ENCODE peak calls at places on chromosomes 7 and 10, in ten cellular contexts. One of them, this sample, is unnamed. For H3K4me1, the result is how much of the 10 kb centered on the place peaks cover.

GRCh38 chr10:21927601-21928000 is 75.9 kb downstream of the DNAJC1 start:
- DNase-seq in mammary epithelial cell: peak
- DNase-seq in A549: no peak
- DNase-seq in HCT116: no peak
- DNase-seq in sigmoid colon: no peak
- DNase-seq in uterus: no peak
- DNase-seq in PC-3: peak
- DNase-seq in CD8-positive, alpha-beta memory T cell: no peak
- DNase-seq in psoas muscle: no peak
- DNase-seq in spleen: no peak
- DNase-seq in this sample: no peak

GRCh38 chr10:20596065-20596760 is 300.9 kb downstream of the NEBL start:
- DNase-seq in mammary epithelial cell: peak
- DNase-seq in A549: no peak
- DNase-seq in HCT116: no peak
- DNase-seq in sigmoid colon: no peak
- DNase-seq in uterus: no peak
- DNase-seq in PC-3: no peak
- DNase-seq in CD8-positive, alpha-beta memory T cell: no peak
- DNase-seq in psoas muscle: no peak
- DNase-seq in spleen: no peak
- DNase-seq in this sample: no peak

GRCh38 chr10:79070091-79070610 is 1.4 kb downstream of the ZMIZ1 start:
- DNase-seq in mammary epithelial cell: no peak
- DNase-seq in A549: no peak
- DNase-seq in HCT116: no peak
- DNase-seq in sigmoid colon: peak
- DNase-seq in uterus: no peak
- DNase-seq in PC-3: peak
- DNase-seq in CD8-positive, alpha-beta memory T cell: no peak
- DNase-seq in psoas muscle: peak
- DNase-seq in spleen: peak
- DNase-seq in this sample: peak

GRCh38 chr10:69376662-69377061 is 40.1 kb downstream of the TACR2 start:
- DNase-seq in mammary epithelial cell: no peak
- DNase-seq in A549: no peak
- DNase-seq in HCT116: no peak
- DNase-seq in sigmoid colon: no peak
- DNase-seq in uterus: no peak
- DNase-seq in PC-3: no peak
- DNase-seq in CD8-positive, alpha-beta memory T cell: no peak
- DNase-seq in psoas muscle: no peak
- DNase-seq in spleen: no peak
- DNase-seq in this sample: no peak

GRCh38 chr7:69078997-69079769 is 519.1 kb upstream of the AUTS2 start:
- DNase-seq in mammary epithelial cell: no peak
- DNase-seq in A549: no peak
- DNase-seq in HCT116: no peak
- DNase-seq in sigmoid colon: no peak
- DNase-seq in uterus: no peak
- DNase-seq in PC-3: no peak
- DNase-seq in CD8-positive, alpha-beta memory T cell: no peak
- DNase-seq in psoas muscle: no peak
- DNase-seq in spleen: no peak
- DNase-seq in this sample: peak

GRCh38 chr10:42532996-42533395 is 105.4 kb downstream of the ZNF33B start:
- DNase-seq in mammary epithelial cell: no peak
- DNase-seq in A549: no peak
- DNase-seq in HCT116: no peak
- DNase-seq in sigmoid colon: no peak
- DNase-seq in uterus: no peak
- DNase-seq in PC-3: no peak
- DNase-seq in CD8-positive, alpha-beta memory T cell: no peak
- DNase-seq in psoas muscle: no peak
- DNase-seq in spleen: no peak
- DNase-seq in this sample: no peak

GRCh38 chr7:21927693-21928092 is 18.0 kb downstream of the CDCA7L start:
- DNase-seq in mammary epithelial cell: no peak
- DNase-seq in A549: no peak
- DNase-seq in HCT116: no peak
- DNase-seq in sigmoid colon: no peak
- DNase-seq in uterus: no peak
- DNase-seq in PC-3: no peak
- DNase-seq in CD8-positive, alpha-beta memory T cell: no peak
- DNase-seq in psoas muscle: no peak
- DNase-seq in spleen: no peak
- DNase-seq in this sample: no peak

GRCh38 chr7:45239486-45239885 is 81.9 kb downstream of the RAMP3 start:
- DNase-seq in mammary epithelial cell: peak
- DNase-seq in A549: no peak
- DNase-seq in HCT116: no peak
- DNase-seq in sigmoid colon: no peak
- DNase-seq in uterus: no peak
- DNase-seq in PC-3: peak
- DNase-seq in CD8-positive, alpha-beta memory T cell: no peak
- DNase-seq in psoas muscle: no peak
- DNase-seq in spleen: no peak
- DNase-seq in this sample: peak

GRCh38 chr7:132544999-132545398 is 31.3 kb downstream of the PLXNA4 start:
- DNase-seq in mammary epithelial cell: no peak
- DNase-seq in A549: no peak
- DNase-seq in HCT116: no peak
- DNase-seq in sigmoid colon: no peak
- DNase-seq in uterus: no peak
- DNase-seq in PC-3: no peak
- DNase-seq in CD8-positive, alpha-beta memory T cell: no peak
- DNase-seq in psoas muscle: no peak
- DNase-seq in spleen: no peak
- DNase-seq in this sample: no peak

GRCh38 chr7:44914992-44915607 is 29.8 kb upstream of the PURB start:
- DNase-seq in mammary epithelial cell: no peak
- DNase-seq in A549: no peak
- DNase-seq in HCT116: no peak
- DNase-seq in sigmoid colon: no peak
- DNase-seq in uterus: no peak
- DNase-seq in PC-3: no peak
- DNase-seq in CD8-positive, alpha-beta memory T cell: peak
- DNase-seq in psoas muscle: no peak
- DNase-seq in spleen: no peak
- DNase-seq in this sample: no peak

GRCh38 chr7:15749631-15750030 is 63.1 kb upstream of the MEOX2 start:
- DNase-seq in mammary epithelial cell: no peak
- DNase-seq in A549: no peak
- DNase-seq in HCT116: no peak
- DNase-seq in sigmoid colon: no peak
- DNase-seq in uterus: no peak
- DNase-seq in PC-3: no peak
- DNase-seq in CD8-positive, alpha-beta memory T cell: no peak
- DNase-seq in psoas muscle: no peak
- DNase-seq in spleen: no peak
- DNase-seq in this sample: no peak

GRCh38 chr7:80379034-80379433 is 132.8 kb downstream of the GNAT3 start:
- DNase-seq in mammary epithelial cell: peak
- DNase-seq in A549: no peak
- DNase-seq in HCT116: no peak
- DNase-seq in sigmoid colon: no peak
- DNase-seq in uterus: no peak
- DNase-seq in PC-3: peak
- DNase-seq in CD8-positive, alpha-beta memory T cell: no peak
- DNase-seq in psoas muscle: no peak
- DNase-seq in spleen: no peak
- DNase-seq in this sample: no peak

GRCh38 chr7:6027806-6028365 is 3.3 kb upstream of the ANKRD61 start:
- DNase-seq in mammary epithelial cell: no peak
- DNase-seq in A549: no peak
- DNase-seq in HCT116: no peak
- DNase-seq in sigmoid colon: no peak
- DNase-seq in uterus: no peak
- DNase-seq in PC-3: no peak
- DNase-seq in CD8-positive, alpha-beta memory T cell: no peak
- DNase-seq in psoas muscle: no peak
- DNase-seq in spleen: peak
- DNase-seq in this sample: peak

GRCh38 chr7:6026011-6026819 is 5.0 kb upstream of the ANKRD61 start:
- DNase-seq in mammary epithelial cell: peak
- DNase-seq in A549: peak
- DNase-seq in HCT116: no peak
- DNase-seq in sigmoid colon: peak
- DNase-seq in uterus: peak
- DNase-seq in PC-3: peak
- DNase-seq in CD8-positive, alpha-beta memory T cell: peak
- DNase-seq in psoas muscle: peak
- DNase-seq in spleen: peak
- DNase-seq in this sample: peak

GRCh38 chr7:6023974-6024435 is 7.2 kb upstream of the ANKRD61 start:
- DNase-seq in mammary epithelial cell: no peak
- DNase-seq in A549: no peak
- DNase-seq in HCT116: no peak
- DNase-seq in sigmoid colon: no peak
- DNase-seq in uterus: no peak
- DNase-seq in PC-3: no peak
- DNase-seq in CD8-positive, alpha-beta memory T cell: no peak
- DNase-seq in psoas muscle: no peak
- DNase-seq in spleen: no peak
- DNase-seq in this sample: no peak

GRCh38 chr7:6028563-6028962 is 2.6 kb upstream of the ANKRD61 start:
- DNase-seq in mammary epithelial cell: no peak
- DNase-seq in A549: no peak
- DNase-seq in HCT116: no peak
- DNase-seq in sigmoid colon: no peak
- DNase-seq in uterus: no peak
- DNase-seq in PC-3: no peak
- DNase-seq in CD8-positive, alpha-beta memory T cell: no peak
- DNase-seq in psoas muscle: no peak
- DNase-seq in spleen: no peak
- DNase-seq in this sample: no peak

DNA sequence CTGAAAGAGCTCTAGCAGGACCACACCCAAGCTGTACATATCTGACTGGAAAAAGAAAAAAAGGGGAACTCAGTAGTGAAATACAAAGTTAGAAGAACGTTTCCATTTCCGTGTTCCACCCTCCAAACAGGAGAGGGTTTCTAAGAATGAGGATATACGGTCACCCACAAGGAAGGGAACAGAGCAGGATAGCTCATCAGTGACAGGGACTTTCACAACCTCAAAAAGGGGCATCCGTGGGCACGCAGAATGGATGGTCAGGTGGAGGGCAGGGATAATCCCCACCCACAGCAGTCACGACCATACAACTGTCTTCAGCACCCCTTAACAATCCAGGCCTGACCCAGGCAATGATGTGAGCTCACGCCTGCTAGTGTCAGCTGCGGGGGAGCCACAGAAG is 4.3 kb upstream of the ANKRD61 start:
- DNase-seq in mammary epithelial cell: no peak
- DNase-seq in A549: no peak
- DNase-seq in HCT116: no peak
- DNase-seq in sigmoid colon: no peak
- DNase-seq in uterus: no peak
- DNase-seq in PC-3: no peak
- DNase-seq in CD8-positive, alpha-beta memory T cell: no peak
- DNase-seq in psoas muscle: no peak
- DNase-seq in spleen: peak
- DNase-seq in this sample: no peak
- H3K4me1 ChIP-seq in mammary epithelial cell: under half
- H3K4me1 ChIP-seq in A549: under half
- H3K4me1 ChIP-seq in HCT116: under half
- H3K4me1 ChIP-seq in sigmoid colon: under half
- H3K4me1 ChIP-seq in uterus: under half
- H3K4me1 ChIP-seq in PC-3: under half
- H3K4me1 ChIP-seq in CD8-positive, alpha-beta memory T cell: under half
- H3K4me1 ChIP-seq in psoas muscle: under half
- H3K4me1 ChIP-seq in spleen: under half
- H3K4me1 ChIP-seq in this sample: under half

GRCh38 chr7:87202208-87202607 is 17.3 kb downstream of the TMEM243 start:
- DNase-seq in mammary epithelial cell: no peak
- DNase-seq in A549: no peak
- DNase-seq in HCT116: no peak
- DNase-seq in sigmoid colon: no peak
- DNase-seq in uterus: no peak
- DNase-seq in PC-3: no peak
- DNase-seq in CD8-positive, alpha-beta memory T cell: no peak
- DNase-seq in psoas muscle: no peak
- DNase-seq in spleen: no peak
- DNase-seq in this sample: no peak
- H3K4me1 ChIP-seq in mammary epithelial cell: under half
- H3K4me1 ChIP-seq in A549: under half
- H3K4me1 ChIP-seq in HCT116: under half
- H3K4me1 ChIP-seq in sigmoid colon: under half
- H3K4me1 ChIP-seq in uterus: under half
- H3K4me1 ChIP-seq in PC-3: under half
- H3K4me1 ChIP-seq in CD8-positive, alpha-beta memory T cell: under half
- H3K4me1 ChIP-seq in psoas muscle: under half
- H3K4me1 ChIP-seq in spleen: under half
- H3K4me1 ChIP-seq in this sample: under half

GRCh38 chr7:2105280-2105679 is 127.5 kb downstream of the MAD1L1 start:
- DNase-seq in mammary epithelial cell: no peak
- DNase-seq in A549: no peak
- DNase-seq in HCT116: no peak
- DNase-seq in sigmoid colon: no peak
- DNase-seq in uterus: no peak
- DNase-seq in PC-3: no peak
- DNase-seq in CD8-positive, alpha-beta memory T cell: no peak
- DNase-seq in psoas muscle: no peak
- DNase-seq in spleen: no peak
- DNase-seq in this sample: no peak
- H3K4me1 ChIP-seq in mammary epithelial cell: under half
- H3K4me1 ChIP-seq in A549: under half
- H3K4me1 ChIP-seq in HCT116: under half
- H3K4me1 ChIP-seq in sigmoid colon: under half
- H3K4me1 ChIP-seq in uterus: under half
- H3K4me1 ChIP-seq in PC-3: under half
- H3K4me1 ChIP-seq in CD8-positive, alpha-beta memory T cell: under half
- H3K4me1 ChIP-seq in psoas muscle: under half
- H3K4me1 ChIP-seq in spleen: under half
- H3K4me1 ChIP-seq in this sample: under half

DNA sequence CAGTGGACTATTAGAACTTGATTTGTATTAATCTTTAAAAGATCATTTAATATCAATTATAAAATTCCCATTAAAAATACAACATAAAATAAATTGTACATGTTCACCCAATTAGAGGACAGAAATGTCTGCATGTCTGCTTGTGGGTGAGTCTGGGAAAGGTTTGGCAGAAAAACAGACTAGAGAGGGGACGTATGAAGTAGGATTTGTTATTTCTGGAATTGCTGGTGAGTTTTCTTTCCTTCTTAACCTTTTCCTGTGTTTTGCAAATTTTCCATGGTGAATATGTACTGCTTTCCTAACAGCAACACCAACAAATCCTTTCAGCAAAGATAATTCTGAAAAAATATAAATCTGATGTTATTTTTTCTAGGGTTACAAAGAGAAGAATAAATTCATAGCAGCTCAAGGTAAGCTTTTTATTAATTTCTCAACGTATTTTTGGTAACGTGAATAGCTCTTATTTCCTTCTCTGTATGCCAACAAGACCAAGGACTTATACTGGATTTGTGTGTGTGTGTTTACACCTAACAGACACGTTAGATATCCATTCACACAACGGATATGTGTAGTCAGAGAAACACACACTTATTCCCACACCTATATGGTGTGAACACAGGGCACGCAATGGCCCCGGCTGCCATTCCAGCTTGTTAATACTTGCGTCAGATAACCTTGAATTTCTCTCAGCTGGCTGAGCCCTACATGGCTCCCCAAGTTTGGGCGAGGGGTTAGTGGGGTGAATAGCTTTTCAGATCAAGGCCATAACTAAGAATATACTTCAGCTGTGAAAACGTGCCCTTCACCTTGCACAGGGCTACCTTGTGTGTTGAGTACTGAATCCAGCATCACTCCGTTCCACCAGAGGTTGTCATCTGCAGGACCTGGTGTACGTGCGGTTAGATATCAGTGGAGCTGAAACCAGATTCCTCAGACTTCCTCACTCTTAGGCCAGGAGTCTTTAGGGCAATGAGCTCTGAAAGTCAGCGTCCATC is 64.6 kb downstream of the MKI67 start:
- DNase-seq in mammary epithelial cell: no peak
- DNase-seq in A549: no peak
- DNase-seq in HCT116: no peak
- DNase-seq in sigmoid colon: no peak
- DNase-seq in uterus: peak
- DNase-seq in PC-3: no peak
- DNase-seq in CD8-positive, alpha-beta memory T cell: no peak
- DNase-seq in psoas muscle: no peak
- DNase-seq in spleen: peak
- DNase-seq in this sample: no peak
- H3K4me1 ChIP-seq in mammary epithelial cell: under half
- H3K4me1 ChIP-seq in A549: under half
- H3K4me1 ChIP-seq in HCT116: under half
- H3K4me1 ChIP-seq in sigmoid colon: under half
- H3K4me1 ChIP-seq in uterus: under half
- H3K4me1 ChIP-seq in PC-3: under half
- H3K4me1 ChIP-seq in CD8-positive, alpha-beta memory T cell: half or more
- H3K4me1 ChIP-seq in psoas muscle: under half
- H3K4me1 ChIP-seq in spleen: under half
- H3K4me1 ChIP-seq in this sample: under half

This sample was measured in adrenal gland.